ENCODE peak calls at places on chromosomes 4 and X, in five cellular contexts. X is EL, M is NCI-H345, U is nucleus accumbens, I is fibroblast of gingiva. Q is an unnamed sample.
A peak's percentile ranks its signal among the peaks of the same experiment; 100 is the strongest.

GRCh38 chrX:109855501-109855900 is 122.4 kb upstream of the ACSL4 start:
- DNase-seq in M (no peak), X (no peak), I (no peak), U (no peak), Q (no peak)

GRCh38 chrX:27838176-27838575 is 30.4 kb downstream of the MAGEB10 start:
- DNase-seq in U (no peak), M (no peak), I (no peak), X (no peak), Q (no peak)

GRCh38 chr4:67275179-67275750 is 270.0 kb downstream of the CENPC start:
- DNase-seq in X (no peak), M (no peak), U (no peak), I (no peak), Q (no peak)

GRCh38 chrX:4547218-4547836 is 833.9 kb upstream of the PRKX start:
- DNase-seq in I (peak; percentile 2), X (peak; percentile 1), U (peak; percentile 0), M (peak; percentile 52), Q (peak; percentile 21)

GRCh38 chr4:182560358-182560757 is 317.2 kb downstream of the TENM3 start:
- DNase-seq in M (peak; percentile 81), U (no peak), I (no peak), X (peak; percentile 23), Q (peak; percentile 37)

GRCh38 chr4:54976682-54977081 is 148.7 kb downstream of the KDR start:
- DNase-seq in M (no peak), I (no peak), X (no peak), U (no peak), Q (no peak)

GRCh38 chrX:47936224-47936939 is 67.4 kb downstream of the ZNF182 start:
- DNase-seq in M (peak; percentile 1), U (no peak), I (no peak), X (no peak), Q (no peak)

GRCh38 chr4:3047464-3048286 is 26.7 kb downstream of the HTT-AS start:
- DNase-seq in M (peak; percentile 56), U (peak; percentile 27), X (peak; percentile 54), I (peak; percentile 26), Q (peak; percentile 40)